ENCODE peak calls at places on chromosome 4, in eight cellular contexts. Q, H, D, I, U, Z, J and B are unnamed samples.

GRCh38 chr4:176230827-176231226 is 35.4 kb upstream of the SPATA4 start:
- DNase-seq in Q (no peak), H (no peak), D (no peak), I (no peak), U (no peak), Z (no peak), J (no peak), B (no peak)

GRCh38 chr4:108107729-108108382 is 60.9 kb downstream of the LEF1 start:
- DNase-seq in Q (no peak), H (no peak), D (peak; percentile 69), I (no peak), U (no peak), Z (no peak), J (no peak), B (peak; percentile 52)

GRCh38 chr4:16706251-16706650 is 192.2 kb downstream of the LDB2 start:
- DNase-seq in Q (no peak), H (no peak), D (no peak), I (no peak), U (no peak), Z (no peak), J (no peak), B (no peak)

GRCh38 chr4:169417629-169418282 is 147.0 kb upstream of the SH3RF1 start:
- DNase-seq in Q (no peak), H (no peak), D (no peak), I (no peak), U (no peak), Z (no peak), J (no peak), B (no peak)

GRCh38 chr4:171203425-171203824 is 609.8 kb upstream of the GALNTL6 start:
- DNase-seq in Q (peak; percentile 92), H (no peak), D (no peak), I (no peak), U (no peak), Z (no peak), J (peak; percentile 18), B (no peak)

GRCh38 chr4:110636677-110637407 is 14.0 kb upstream of the PITX2 start:
- DNase-seq in Q (peak; percentile 64), H (peak; percentile 87), D (no peak), I (peak; percentile 84), U (no peak), Z (no peak), J (peak; percentile 55), B (no peak)

GRCh38 chr4:114386637-114387233 is 211.9 kb upstream of the UGT8 start:
- DNase-seq in Q (peak; percentile 68), H (peak; percentile 53), D (no peak), I (peak; percentile 46), U (peak; percentile 35), Z (no peak), J (no peak), B (peak; percentile 21)

GRCh38 chr4:28232376-28232775 is 1371.7 kb downstream of the STIM2 start:
- DNase-seq in Q (no peak), H (no peak), D (no peak), I (no peak), U (no peak), Z (no peak), J (no peak), B (no peak)

GRCh38 chr4:166078956-166079355 is 205.9 kb downstream of the TLL1 start:
- DNase-seq in Q (peak; percentile 14), H (peak; percentile 6), D (no peak), I (no peak), U (no peak), Z (no peak), J (no peak), B (no peak)

GRCh38 chr4:26891867-26892266 is 31.2 kb downstream of the STIM2 start:
- DNase-seq in Q (no peak), H (no peak), D (no peak), I (no peak), U (no peak), Z (no peak), J (no peak), B (no peak)

GRCh38 chr4:108607426-108607825 is 12.9 kb upstream of the RPL34 start:
- DNase-seq in Q (no peak), H (no peak), D (no peak), I (no peak), U (no peak), Z (no peak), J (no peak), B (no peak)

GRCh38 chr4:107261241-107261874 is 225.2 kb upstream of the DKK2 start:
- DNase-seq in Q (peak; percentile 43), H (no peak), D (no peak), I (peak; percentile 9), U (no peak), Z (no peak), J (no peak), B (no peak)

GRCh38 chr4:6969826-6970800 is 60.5 kb downstream of the TBC1D14 start:
- DNase-seq in Q (no peak), H (peak; percentile 39), D (no peak), I (no peak), U (no peak), Z (no peak), J (no peak), B (no peak)

GRCh38 chr4:100913685-100914084 is 395.9 kb upstream of the EMCN start:
- DNase-seq in Q (no peak), H (no peak), D (no peak), I (no peak), U (no peak), Z (no peak), J (no peak), B (no peak)

GRCh38 chr4:2424581-2424980 is 5.8 kb downstream of the CFAP99 start:
- DNase-seq in Q (no peak), H (no peak), D (no peak), I (peak; percentile 20), U (no peak), Z (no peak), J (no peak), B (no peak)

GRCh38 chr4:78616046-78616498 is 64.5 kb downstream of the ANXA3 start:
- DNase-seq in Q (no peak), H (peak; percentile 60), D (no peak), I (peak; percentile 71), U (no peak), Z (no peak), J (no peak), B (no peak)

GRCh38 chr4:10554694-10555093 is 97.5 kb upstream of the ZNF518B start:
- DNase-seq in Q (peak; percentile 81), H (peak; percentile 80), D (peak; percentile 46), I (peak; percentile 50), U (peak; percentile 58), Z (peak; percentile 19), J (peak; percentile 2), B (peak; percentile 14)

GRCh38 chr4:151540728-151541437 is 131.9 kb downstream of the FHIP1A start:
- DNase-seq in Q (peak; percentile 80), H (peak; percentile 70), D (no peak), I (peak; percentile 52), U (no peak), Z (no peak), J (peak; percentile 73), B (no peak)

GRCh38 chr4:123449780-123450179 is 53.2 kb downstream of the SPRY1 start:
- DNase-seq in Q (no peak), H (no peak), D (no peak), I (peak; percentile 58), U (no peak), Z (no peak), J (no peak), B (no peak)

GRCh38 chr4:95516528-95517011 is 32.2 kb downstream of the UNC5C start:
- DNase-seq in Q (peak; percentile 12), H (peak; percentile 7), D (no peak), I (no peak), U (no peak), Z (no peak), J (no peak), B (no peak)

GRCh38 chr4:17448689-17449088 is 63.2 kb downstream of the QDPR start:
- DNase-seq in Q (peak; percentile 87), H (no peak), D (no peak), I (peak; percentile 48), U (no peak), Z (no peak), J (peak; percentile 55), B (no peak)

GRCh38 chr4:93888308-93888707 is 59.8 kb downstream of the ATOH1 start:
- DNase-seq in Q (no peak), H (no peak), D (no peak), I (no peak), U (no peak), Z (no peak), J (no peak), B (no peak)

GRCh38 chr4:142598132-142598531 is 248.0 kb downstream of the INPP4B start:
- DNase-seq in Q (no peak), H (no peak), D (no peak), I (no peak), U (no peak), Z (no peak), J (no peak), B (no peak)

GRCh38 chr4:165364452-165365080 is 14.2 kb upstream of the CPE start:
- DNase-seq in Q (no peak), H (peak; percentile 77), D (no peak), I (peak; percentile 24), U (no peak), Z (no peak), J (no peak), B (no peak)

GRCh38 chr4:118745357-118745756 is 60.2 kb downstream of the METTL14 start:
- DNase-seq in Q (peak; percentile 36), H (no peak), D (no peak), I (peak; percentile 54), U (no peak), Z (no peak), J (no peak), B (no peak)

GRCh38 chr4:40258624-40259023 is 61.8 kb downstream of the RHOH start:
- DNase-seq in Q (no peak), H (no peak), D (no peak), I (no peak), U (no peak), Z (no peak), J (no peak), B (no peak)

GRCh38 chr4:177380730-177381287 is 61.4 kb downstream of the AGA start:
- DNase-seq in Q (no peak), H (peak; percentile 48), D (no peak), I (no peak), U (no peak), Z (no peak), J (peak; percentile 76), B (no peak)

GRCh38 chr4:129179276-129179675 is 83.3 kb downstream of the C4orf33 start:
- DNase-seq in Q (peak; percentile 63), H (no peak), D (no peak), I (no peak), U (no peak), Z (no peak), J (no peak), B (no peak)

GRCh38 chr4:145345401-145345800 is 136.3 kb upstream of the SMAD1 start:
- DNase-seq in Q (no peak), H (no peak), D (no peak), I (peak; percentile 42), U (no peak), Z (no peak), J (no peak), B (no peak)

GRCh38 chr4:85932371-85933305 is 427.2 kb downstream of the MAPK10 start:
- DNase-seq in Q (peak; percentile 50), H (no peak), D (no peak), I (peak; percentile 68), U (no peak), Z (no peak), J (no peak), B (no peak)

GRCh38 chr4:1991596-1992434 is 17.0 kb downstream of the NELFA start:
- DNase-seq in Q (no peak), H (no peak), D (no peak), I (no peak), U (no peak), Z (no peak), J (no peak), B (no peak)

GRCh38 chr4:140038031-140038533 is 115.9 kb downstream of the MAML3 start:
- DNase-seq in Q (peak; percentile 35), H (no peak), D (no peak), I (peak; percentile 35), U (no peak), Z (no peak), J (no peak), B (no peak)

GRCh38 chr4:57426779-57427395 is 316.7 kb upstream of the IGFBP7 start:
- DNase-seq in Q (peak; percentile 87), H (peak; percentile 90), D (peak; percentile 12), I (peak; percentile 68), U (peak; percentile 28), Z (no peak), J (peak; percentile 49), B (no peak)

GRCh38 chr4:173167793-173168395 is 717 bp upstream of the GALNT7 start:
- DNase-seq in Q (peak; percentile 56), H (peak; percentile 60), D (peak; percentile 33), I (no peak), U (peak; percentile 34), Z (no peak), J (peak; percentile 61), B (no peak)